ENCODE peak calls at places on chromosomes 5 and 9, in four cellular contexts. S is omental fat pad, E is dorsolateral prefrontal cortex, U is AG09309. T is an unnamed sample.

GRCh38 chr5:150295741-150296486 is 6.3 kb upstream of the CAMK2A start:
- DNase-seq in S (no peak), U (no peak), E (no peak), T (no peak)

GRCh38 chr9:112898872-112899281 is 8.2 kb upstream of the SLC46A2 start:
- DNase-seq in S (no peak), E (no peak), U (no peak), T (no peak)

GRCh38 chr9:5909999-5910398 is 19.3 kb downstream of the MLANA start:
- DNase-seq in S (no peak), U (no peak), E (no peak), T (no peak)

GRCh38 chr5:15248731-15249130 is 251.2 kb upstream of the FBXL7 start:
- DNase-seq in E (no peak), S (no peak), U (no peak), T (no peak)

GRCh38 chr5:3269400-3270169 is 326.0 kb upstream of the IRX1 start:
- DNase-seq in S (no peak), U (no peak), E (no peak), T (no peak)

GRCh38 chr5:8840237-8840636 is 705.6 kb downstream of the SEMA5A start:
- DNase-seq in S (no peak), U (no peak), E (no peak), T (no peak)

GRCh38 chr5:122150128-122150685 is 20.9 kb downstream of the ZNF474 start:
- DNase-seq in E (no peak), S (no peak), U (no peak), T (no peak)

GRCh38 chr9:122819791-122820489 is 8.4 kb downstream of the PDCL start:
- DNase-seq in S (no peak), U (no peak), E (no peak), T (no peak)

GRCh38 chr5:71481441-71481840 is 26.0 kb downstream of the BDP1 start:
- DNase-seq in S (no peak), U (no peak), E (no peak), T (no peak)

GRCh38 chr5:96978812-96979449 is 43.1 kb downstream of the LNPEP start:
- DNase-seq in U (peak), E (no peak), S (no peak), T (no peak)

GRCh38 chr5:178532236-178532635 is 58.0 kb downstream of the COL23A1 start:
- DNase-seq in U (no peak), S (no peak), E (no peak), T (no peak)

GRCh38 chr5:31983851-31984250 is 190.3 kb downstream of the GOLPH3 start:
- DNase-seq in U (peak), E (no peak), S (no peak), T (no peak)

GRCh38 chr5:14204785-14205321 is 61.7 kb downstream of the TRIO start:
- DNase-seq in E (no peak), S (no peak), U (peak), T (no peak)

GRCh38 chr5:113214026-113214425 is 220.8 kb downstream of the TSSK1B start:
- DNase-seq in E (no peak), S (no peak), U (no peak), T (no peak)

GRCh38 chr5:369151-369939 is 47.8 kb downstream of the AHRR start:
- DNase-seq in E (no peak), S (no peak), U (no peak), T (no peak)

GRCh38 chr5:756865-757345 is 27.6 kb downstream of the ZDHHC11B start:
- DNase-seq in E (no peak), S (peak), U (no peak), T (no peak)

GRCh38 chr5:1815881-1816292 is 14.7 kb downstream of the NDUFS6 start:
- DNase-seq in U (no peak), S (no peak), E (no peak), T (no peak)

GRCh38 chr9:131020388-131020787 is 11.4 kb downstream of the LAMC3 start:
- DNase-seq in E (no peak), U (peak), S (no peak), T (no peak)

GRCh38 chr5:159262472-159262858 is 625 bp upstream of the UBLCP1 start:
- DNase-seq in E (peak), S (no peak), U (no peak), T (no peak)

GRCh38 chr5:45532826-45533624 is 163.2 kb downstream of the HCN1 start:
- DNase-seq in S (no peak), E (no peak), U (no peak), T (no peak)

GRCh38 chr5:2627867-2628266 is 123.6 kb downstream of the IRX2 start:
- DNase-seq in S (no peak), E (no peak), U (no peak), T (no peak)

GRCh38 chr9:104177676-104178075 is 83.6 kb downstream of the SMC2 start:
- DNase-seq in E (no peak), S (no peak), U (no peak), T (no peak)
- TF ChIP-seq CTCF in E (no peak), S (no peak), U (no peak), T (no peak)

DNA sequence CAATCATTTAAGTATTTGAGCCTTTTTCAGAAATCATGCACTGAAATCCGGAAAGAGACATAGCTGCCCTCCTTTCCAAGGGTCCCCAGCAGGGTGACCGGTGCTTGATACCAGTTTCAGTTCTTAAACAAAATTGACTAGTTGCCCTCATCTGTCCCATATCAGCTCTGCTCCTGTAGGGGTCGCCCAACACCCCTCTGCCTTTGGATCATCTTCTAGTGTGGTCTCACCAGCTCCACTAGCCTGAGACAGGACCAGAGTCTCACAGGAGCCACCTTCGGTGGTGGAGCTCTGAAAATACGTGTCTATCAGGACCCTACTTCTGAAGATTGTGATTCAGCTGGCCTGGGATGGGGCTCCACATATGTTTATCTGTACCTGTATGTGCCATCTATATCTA is 428.2 kb downstream of the ENC1 start:
- DNase-seq in U (no peak), E (no peak), S (no peak), T (no peak)
- TF ChIP-seq CTCF in U (peak), E (no peak), S (no peak), T (no peak)

GRCh38 chr9:133585481-133586367 is 23.5 kb downstream of the FAM163B start:
- DNase-seq in S (no peak), U (no peak), E (no peak), T (no peak)
- TF ChIP-seq CTCF in S (no peak), U (no peak), E (no peak), T (no peak)

GRCh38 chr9:124725068-124725452 is 46.1 kb downstream of the NR6A1 start:
- DNase-seq in U (no peak), S (no peak), E (no peak), T (no peak)
- TF ChIP-seq CTCF in U (no peak), S (no peak), E (no peak), T (no peak)

GRCh38 chr9:2288309-2288708 is 273.2 kb downstream of the SMARCA2 start:
- DNase-seq in E (no peak), U (no peak), S (no peak), T (no peak)

GRCh38 chr9:2286306-2286705 is 271.2 kb downstream of the SMARCA2 start:
- DNase-seq in E (no peak), U (no peak), S (no peak), T (no peak)

GRCh38 chr9:2284770-2285169 is 269.6 kb downstream of the SMARCA2 start:
- DNase-seq in S (no peak), U (no peak), E (no peak), T (no peak)

GRCh38 chr9:2286825-2287455 is 271.8 kb downstream of the SMARCA2 start:
- DNase-seq in E (no peak), S (no peak), U (no peak), T (no peak)

GRCh38 chr9:2285411-2285810 is 270.3 kb downstream of the SMARCA2 start:
- DNase-seq in S (no peak), U (no peak), E (no peak), T (no peak)
- TF ChIP-seq CTCF in S (no peak), U (no peak), E (no peak), T (no peak)

DNA sequence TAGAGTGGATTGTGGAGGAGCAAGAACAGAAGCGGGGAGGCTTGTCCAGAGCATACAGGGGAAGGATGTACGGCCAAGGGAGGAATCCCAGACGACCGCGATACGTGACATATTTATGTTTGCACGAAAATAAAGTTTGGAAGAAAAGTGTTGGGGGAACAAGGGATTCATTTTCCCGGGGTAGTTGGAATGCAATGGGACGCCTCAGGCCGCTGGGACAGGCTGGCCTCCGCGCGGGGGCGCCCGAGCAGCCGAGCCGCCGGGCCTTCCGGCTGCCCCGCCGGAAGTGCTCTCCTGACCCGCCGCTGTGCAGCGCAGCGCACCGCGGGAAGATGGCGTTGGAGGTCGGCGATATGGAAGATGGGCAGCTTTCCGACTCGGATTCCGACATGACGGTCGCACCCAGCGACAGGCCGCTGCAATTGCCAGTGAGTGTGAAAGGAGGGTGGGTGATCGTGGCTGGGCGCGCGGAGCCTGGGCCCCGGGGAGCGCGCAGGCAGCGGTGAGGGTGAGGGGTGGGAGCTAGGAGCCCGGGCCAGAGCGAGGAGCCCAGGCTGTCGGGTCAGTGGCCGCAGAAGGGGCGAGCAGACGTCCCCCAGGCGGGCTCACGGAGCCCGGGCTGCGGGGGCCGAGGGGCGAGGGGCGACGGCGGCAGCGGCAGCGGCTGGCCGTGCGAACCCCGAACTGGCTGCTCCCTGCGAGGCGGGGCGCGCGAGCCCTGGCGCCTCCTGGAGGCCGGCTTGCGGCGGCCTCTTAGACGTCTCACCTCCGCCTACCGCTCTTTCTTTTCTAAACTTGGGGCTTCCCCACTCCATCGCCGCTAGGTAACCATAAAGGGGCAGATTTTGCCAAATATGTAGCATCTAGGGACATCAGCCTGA is at the start of gene PHAX:
- DNase-seq in S (peak), E (peak), U (no peak), T (peak)
- TF ChIP-seq CTCF in S (no peak), E (peak), U (peak), T (no peak)

GRCh38 chr9:136625101-136626065 is 37.3 kb upstream of the EGFL7 start:
- DNase-seq in U (no peak), E (no peak), S (no peak), T (no peak)
- TF ChIP-seq CTCF in U (peak), E (peak), S (no peak), T (no peak)